ENCODE peak calls at places on chromosome X, in five cellular contexts. G, T, M, H and B are unnamed samples. For H3K36me3, the result is how much of the 10 kb centered on the place peaks cover.

GRCh38 chrX:112211459-112211858 is 128.9 kb upstream of the TRPC5 start:
- DNase-seq in G (peak), T (no peak), M (no peak), H (no peak), B (no peak)

GRCh38 chrX:38048886-38049285 is 42.5 kb downstream of the SYTL5 start:
- DNase-seq in G (no peak), T (no peak), M (no peak), H (no peak), B (no peak)

GRCh38 chrX:78105944-78106650 is 2.0 kb downstream of the PGK1 start:
- DNase-seq in G (no peak), T (no peak), M (no peak), H (no peak), B (peak)

GRCh38 chrX:76433219-76433618 is 5.7 kb downstream of the MAGEE1 start:
- DNase-seq in G (no peak), T (no peak), M (no peak), H (no peak), B (no peak)

GRCh38 chrX:20066968-20067708 is 49.6 kb downstream of the MAP7D2 start:
- DNase-seq in G (peak), T (peak), M (no peak), H (no peak), B (no peak)

GRCh38 chrX:9340619-9341304 is 124.1 kb upstream of the TBL1X start:
- DNase-seq in G (peak), T (peak), M (no peak), H (peak), B (peak)

GRCh38 chrX:54358424-54359211 is 772 bp upstream of the WNK3 start:
- DNase-seq in G (peak), T (peak), M (peak), H (peak), B (peak)

GRCh38 chrX:20527458-20528099 is 260.9 kb upstream of the RPS6KA3 start:
- DNase-seq in G (peak), T (no peak), M (no peak), H (no peak), B (no peak)

GRCh38 chrX:51894697-51895336 is 1.4 kb downstream of the MAGED1 start:
- DNase-seq in G (peak), T (peak), M (peak), H (peak), B (peak)

GRCh38 chrX:27890611-27891010 is 82.8 kb downstream of the MAGEB10 start:
- DNase-seq in G (peak), T (no peak), M (no peak), H (no peak), B (no peak)

GRCh38 chrX:82765806-82766205 is 742.3 kb upstream of the POU3F4 start:
- DNase-seq in G (no peak), T (no peak), M (no peak), H (no peak), B (no peak)

GRCh38 chrX:50725310-50725709 is 88.7 kb downstream of the SHROOM4 start:
- DNase-seq in G (no peak), T (no peak), M (no peak), H (peak), B (no peak)

GRCh38 chrX:102517331-102517730 is 792 bp upstream of the TMSB15A start:
- DNase-seq in G (peak), T (no peak), M (no peak), H (no peak), B (no peak)

GRCh38 chrX:153491351-153492152 is 3.2 kb upstream of the BGN start:
- DNase-seq in G (no peak), T (no peak), M (no peak), H (peak), B (no peak)

GRCh38 chrX:38941675-38942074 is 140.4 kb downstream of the MID1IP1 start:
- DNase-seq in G (peak), T (no peak), M (no peak), H (no peak), B (no peak)

GRCh38 chrX:19670321-19670750 is 155.0 kb upstream of the MAP3K15 start:
- DNase-seq in G (peak), T (no peak), M (no peak), H (no peak), B (no peak)

GRCh38 chrX:128078545-128078944 is 26.3 kb upstream of the ACTRT1 start:
- DNase-seq in G (no peak), T (no peak), M (no peak), H (no peak), B (no peak)

GRCh38 chrX:124274438-124275166 is 57.9 kb upstream of the TEX13D start:
- DNase-seq in G (no peak), T (no peak), M (no peak), H (peak), B (no peak)

GRCh38 chrX:115582871-115583729 is 22.1 kb downstream of the PLS3 start:
- DNase-seq in G (peak), T (no peak), M (peak), H (peak), B (no peak)

GRCh38 chrX:32745323-32745722 is 466.0 kb downstream of the DMD start:
- DNase-seq in G (no peak), T (no peak), M (no peak), H (no peak), B (no peak)

GRCh38 chrX:50202539-50202938 is 1.7 kb upstream of the AKAP4 start:
- DNase-seq in G (no peak), T (no peak), M (no peak), H (no peak), B (no peak)

GRCh38 chrX:6199519-6199918 is 29.1 kb downstream of the NLGN4X start:
- DNase-seq in G (no peak), T (no peak), M (no peak), H (no peak), B (no peak)

GRCh38 chrX:72430405-72430968 is 124.8 kb upstream of the CITED1 start:
- DNase-seq in G (no peak), T (no peak), M (no peak), H (no peak), B (no peak)

GRCh38 chrX:40167240-40168182 is 69.8 kb upstream of the BCOR start:
- DNase-seq in G (no peak), T (peak), M (no peak), H (peak), B (peak)

GRCh38 chrX:13164611-13165010 is 120.2 kb upstream of the FAM9C start:
- DNase-seq in G (no peak), T (no peak), M (no peak), H (peak), B (no peak)

GRCh38 chrX:149472620-149473019 is 32.5 kb downstream of the IDS start:
- DNase-seq in G (no peak), T (no peak), M (no peak), H (no peak), B (no peak)

GRCh38 chrX:13064599-13065143 is 20.3 kb upstream of the FAM9C start:
- DNase-seq in G (peak), T (no peak), M (no peak), H (no peak), B (no peak)

GRCh38 chrX:144791298-144791697 is 456.0 kb upstream of the SPANXN1 start:
- DNase-seq in G (no peak), T (no peak), M (no peak), H (no peak), B (no peak)

GRCh38 chrX:7828594-7828993 is 14.4 kb upstream of the VCX start:
- DNase-seq in G (no peak), T (no peak), M (no peak), H (no peak), B (no peak)

GRCh38 chrX:48076343-48076742 is 4.9 kb upstream of the ZNF630 start:
- DNase-seq in G (no peak), T (no peak), M (no peak), H (no peak), B (no peak)

GRCh38 chrX:48071986-48072605 is 656 bp upstream of the ZNF630 start:
- DNase-seq in G (no peak), T (no peak), M (no peak), H (no peak), B (no peak)

GRCh38 chrX:48068096-48068887 is 3.1 kb downstream of the ZNF630 start:
- DNase-seq in G (no peak), T (no peak), M (no peak), H (no peak), B (no peak)

GRCh38 chrX:48071064-48071985 is at the start of gene ZNF630:
- DNase-seq in G (peak), T (peak), M (peak), H (peak), B (peak)
- H3K4me3 ChIP-seq in G (peak), T (peak), M (peak), H (peak), B (peak)

GRCh38 chrX:129808829-129809745 is 29.3 kb downstream of the SASH3 start:
- DNase-seq in G (no peak), T (no peak), M (no peak), H (no peak), B (no peak)
- H3K36me3 ChIP-seq in G (under half), T (under half), M (under half), H (under half), B (under half)

GRCh38 chrX:110966046-110966445 is 129.9 kb upstream of the PAK3 start:
- DNase-seq in G (no peak), T (no peak), M (no peak), H (no peak), B (no peak)

GRCh38 chrX:110966839-110967238 is 129.2 kb upstream of the PAK3 start:
- DNase-seq in G (no peak), T (no peak), M (no peak), H (no peak), B (no peak)

GRCh38 chrX:110965409-110965808 is 130.6 kb upstream of the PAK3 start:
- DNase-seq in G (no peak), T (no peak), M (no peak), H (no peak), B (no peak)

DNA sequence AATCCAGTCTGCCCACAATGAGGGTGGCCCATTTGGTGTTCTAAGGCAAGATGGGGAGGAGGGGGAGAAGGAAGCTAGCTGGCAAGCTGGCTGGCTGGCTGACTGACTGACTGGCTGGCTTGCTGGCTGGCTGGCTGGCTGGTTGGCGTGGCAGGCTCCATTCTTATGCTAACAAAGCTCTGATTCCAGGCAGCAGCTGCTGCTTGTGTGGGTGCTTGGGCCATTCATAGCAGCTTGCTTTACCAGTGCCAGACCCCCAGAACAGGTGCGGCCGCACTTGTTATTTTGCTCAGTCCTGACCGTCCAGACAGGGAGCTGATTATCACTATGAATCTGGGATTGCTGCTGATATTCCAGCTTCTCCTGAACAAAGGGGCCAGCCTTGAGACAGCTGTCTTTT is 131.2 kb upstream of the PAK3 start:
- DNase-seq in G (no peak), T (no peak), M (no peak), H (peak), B (no peak)
- H3K4me3 ChIP-seq in G (no peak), T (no peak), M (no peak), H (no peak), B (no peak)

GRCh38 chrX:16827225-16827624 is 41.0 kb downstream of the TXLNG start:
- DNase-seq in G (peak), T (no peak), M (no peak), H (no peak), B (no peak)

GRCh38 chrX:16828126-16828908 is 41.8 kb downstream of the RBBP7 start:
- DNase-seq in G (peak), T (peak), M (no peak), H (no peak), B (no peak)

GRCh38 chrX:16834811-16835210 is 35.4 kb downstream of the RBBP7 start:
- DNase-seq in G (no peak), T (no peak), M (no peak), H (no peak), B (no peak)

GRCh38 chrX:16836371-16836770 is 33.8 kb downstream of the RBBP7 start:
- DNase-seq in G (peak), T (peak), M (no peak), H (peak), B (no peak)

GRCh38 chrX:16832301-16832700 is 37.9 kb downstream of the RBBP7 start:
- DNase-seq in G (peak), T (no peak), M (no peak), H (no peak), B (no peak)
- H3K36me3 ChIP-seq in G (under half), T (under half), M (under half), H (under half), B (under half)

GRCh38 chrX:137430984-137431475 is 134.9 kb upstream of the ZIC3 start:
- DNase-seq in G (no peak), T (no peak), M (no peak), H (peak), B (no peak)

GRCh38 chrX:137431693-137432488 is 134.0 kb upstream of the ZIC3 start:
- DNase-seq in G (no peak), T (no peak), M (no peak), H (peak), B (no peak)

GRCh38 chrX:137428251-137428661 is 137.7 kb upstream of the ZIC3 start:
- DNase-seq in G (no peak), T (no peak), M (no peak), H (peak), B (no peak)

GRCh38 chrX:137428777-137429564 is 137.0 kb upstream of the ZIC3 start:
- DNase-seq in G (no peak), T (no peak), M (no peak), H (peak), B (no peak)

DNA sequence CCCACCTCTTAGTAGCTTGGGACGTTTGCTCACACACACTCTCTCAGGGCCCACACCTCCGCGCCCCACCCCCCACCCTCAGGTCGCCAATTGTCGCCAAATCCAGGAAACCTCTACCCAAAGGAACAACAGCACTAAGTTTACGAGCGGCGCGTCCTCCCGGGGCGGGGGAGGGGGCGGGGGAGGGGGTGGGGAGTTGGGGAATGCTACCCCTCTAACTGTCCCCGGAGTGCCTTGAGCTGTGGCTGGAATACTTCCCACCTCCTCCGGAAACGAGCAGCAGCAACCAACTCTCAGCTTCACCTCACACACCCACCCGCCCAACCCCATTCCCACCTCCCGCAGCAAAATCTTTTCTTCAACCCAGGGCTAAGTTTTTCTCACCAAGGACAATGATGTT is 135.6 kb upstream of the ZIC3 start:
- DNase-seq in G (no peak), T (no peak), M (no peak), H (peak), B (no peak)
- H3K4me3 ChIP-seq in G (no peak), T (no peak), M (no peak), H (peak), B (no peak)

GRCh38 chrX:47224896-47225290 is 6.4 kb downstream of the CDK16 start:
- DNase-seq in G (no peak), T (no peak), M (no peak), H (no peak), B (no peak)

GRCh38 chrX:47227334-47227583 is 5.5 kb upstream of the USP11 start:
- DNase-seq in G (no peak), T (no peak), M (no peak), H (no peak), B (no peak)

GRCh38 chrX:47224266-47224895 is 5.9 kb downstream of the CDK16 start:
- DNase-seq in G (no peak), T (no peak), M (no peak), H (no peak), B (no peak)

GRCh38 chrX:47226531-47227333 is 6.1 kb upstream of the USP11 start:
- DNase-seq in G (no peak), T (no peak), M (no peak), H (no peak), B (no peak)

GRCh38 chrX:47226071-47226470 is 6.7 kb upstream of the USP11 start:
- DNase-seq in G (no peak), T (no peak), M (no peak), H (no peak), B (no peak)
- H3K36me3 ChIP-seq in G (half or more), T (under half), M (half or more), H (under half), B (under half)

DNA sequence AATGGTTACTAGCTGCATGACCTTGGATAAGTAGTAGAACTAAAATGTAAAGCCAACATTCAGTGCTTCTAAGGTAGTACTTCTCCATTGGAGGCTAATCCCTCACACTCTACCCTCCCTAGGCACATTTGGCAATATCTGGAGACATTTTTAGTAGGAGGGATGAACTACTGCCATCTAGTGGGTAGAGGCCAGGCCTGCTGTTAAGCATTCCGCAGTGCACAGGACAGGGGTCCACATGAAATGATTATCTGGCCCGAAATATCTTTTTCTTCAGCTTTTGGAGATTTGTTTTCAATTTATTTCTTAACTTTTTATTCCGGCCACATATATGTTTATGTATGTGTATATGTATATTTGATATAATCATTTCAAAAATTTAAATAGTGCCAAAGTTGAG is 36.0 kb upstream of the SPANXC start:
- DNase-seq in G (peak), T (no peak), M (no peak), H (peak), B (peak)
- H3K4me3 ChIP-seq in G (no peak), T (no peak), M (no peak), H (no peak), B (no peak)

GRCh38 chrX:133337250-133337649 is 78.0 kb downstream of the GPC4 start:
- DNase-seq in G (no peak), T (peak), M (no peak), H (no peak), B (no peak)

GRCh38 chrX:133335027-133335426 is 80.3 kb downstream of the GPC4 start:
- DNase-seq in G (peak), T (peak), M (no peak), H (no peak), B (peak)

GRCh38 chrX:133333154-133333750 is 82.0 kb downstream of the GPC4 start:
- DNase-seq in G (no peak), T (no peak), M (no peak), H (no peak), B (no peak)
- H3K36me3 ChIP-seq in G (under half), T (under half), M (under half), H (half or more), B (under half)

GRCh38 chrX:131830400-131831184 is 192.5 kb upstream of the STK26 start:
- DNase-seq in G (peak), T (peak), M (no peak), H (peak), B (peak)
- H3K4me3 ChIP-seq in G (peak), T (no peak), M (peak), H (peak), B (no peak)

DNA sequence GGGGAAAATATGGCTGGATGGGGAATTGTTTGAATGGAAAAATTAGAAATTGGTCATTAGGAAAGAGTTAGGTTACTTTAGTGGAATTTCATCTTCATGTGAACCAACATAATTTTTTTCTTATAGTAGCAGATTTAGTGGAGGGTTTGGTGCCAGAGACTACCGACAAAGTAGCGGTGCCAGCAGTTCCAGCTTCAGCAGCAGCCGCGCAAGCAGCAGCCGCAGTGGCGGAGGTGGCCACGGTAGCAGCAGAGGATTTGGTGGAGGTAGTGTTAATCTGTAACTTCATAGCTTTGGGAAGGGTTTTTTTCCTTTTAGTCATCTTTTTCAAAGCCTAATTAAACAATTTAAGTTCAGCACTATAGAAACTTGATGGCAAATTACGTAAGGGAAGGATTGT is 13.2 kb downstream of the DDX3X start:
- DNase-seq in G (no peak), T (no peak), M (no peak), H (no peak), B (no peak)
- H3K36me3 ChIP-seq in G (half or more), T (under half), M (half or more), H (half or more), B (half or more)